ENCODE peak calls at places on chromosome 11, in six cellular contexts. One of them, this sample, is unnamed.

GRCh38 chr11:9030601-9031000 is 26.8 kb upstream of the NRIP3 start:
- DNase-seq in NCI-H1092: peak
- DNase-seq in prostate gland: no peak
- DNase-seq in right atrium auricular region: no peak
- DNase-seq in DMS153: peak
- DNase-seq in body of pancreas: no peak
- DNase-seq in this sample: no peak

GRCh38 chr11:43130616-43131015 is 181.2 kb upstream of the API5 start:
- DNase-seq in NCI-H1092: peak
- DNase-seq in DMS153: peak
- DNase-seq in body of pancreas: no peak
- DNase-seq in prostate gland: peak
- DNase-seq in right atrium auricular region: no peak
- DNase-seq in this sample: no peak

GRCh38 chr11:27468209-27468608 is 4.4 kb downstream of the LGR4 start:
- DNase-seq in right atrium auricular region: no peak
- DNase-seq in NCI-H1092: no peak
- DNase-seq in DMS153: no peak
- DNase-seq in body of pancreas: no peak
- DNase-seq in prostate gland: no peak
- DNase-seq in this sample: peak

GRCh38 chr11:89583580-89583979 is 92.4 kb upstream of the NOX4 start:
- DNase-seq in DMS153: no peak
- DNase-seq in prostate gland: no peak
- DNase-seq in right atrium auricular region: no peak
- DNase-seq in body of pancreas: no peak
- DNase-seq in NCI-H1092: no peak
- DNase-seq in this sample: no peak

GRCh38 chr11:112455791-112456190 is 195.1 kb upstream of the PLET1 start:
- DNase-seq in prostate gland: no peak
- DNase-seq in right atrium auricular region: no peak
- DNase-seq in body of pancreas: no peak
- DNase-seq in NCI-H1092: no peak
- DNase-seq in DMS153: no peak
- DNase-seq in this sample: no peak

GRCh38 chr11:11620966-11621880 is 582 bp downstream of the GALNT18 start:
- DNase-seq in prostate gland: peak
- DNase-seq in NCI-H1092: peak
- DNase-seq in right atrium auricular region: no peak
- DNase-seq in DMS153: no peak
- DNase-seq in body of pancreas: peak
- DNase-seq in this sample: peak

GRCh38 chr11:60912223-60912850 is 1.6 kb upstream of the TMEM109 start:
- DNase-seq in right atrium auricular region: no peak
- DNase-seq in DMS153: peak
- DNase-seq in body of pancreas: no peak
- DNase-seq in prostate gland: no peak
- DNase-seq in NCI-H1092: no peak
- DNase-seq in this sample: no peak

GRCh38 chr11:68140496-68141246 is 19.5 kb upstream of the CHKA start:
- DNase-seq in DMS153: no peak
- DNase-seq in prostate gland: no peak
- DNase-seq in NCI-H1092: peak
- DNase-seq in right atrium auricular region: no peak
- DNase-seq in body of pancreas: peak
- DNase-seq in this sample: no peak

GRCh38 chr11:99015634-99016454 is 4.9 kb upstream of the CNTN5 start:
- DNase-seq in right atrium auricular region: no peak
- DNase-seq in prostate gland: no peak
- DNase-seq in body of pancreas: no peak
- DNase-seq in NCI-H1092: peak
- DNase-seq in DMS153: no peak
- DNase-seq in this sample: peak

GRCh38 chr11:56331861-56332491 is 13.9 kb upstream of the OR8K1 start:
- DNase-seq in right atrium auricular region: no peak
- DNase-seq in DMS153: no peak
- DNase-seq in NCI-H1092: no peak
- DNase-seq in prostate gland: no peak
- DNase-seq in body of pancreas: no peak
- DNase-seq in this sample: no peak